ENCODE peak calls at places on chromosomes 16 and 17, in seven cellular contexts. W is K562, U is SK-N-SH, Z is HepG2, D is A549, B is endothelial cell of umbilical vein, M is WTC11. T is an unnamed sample.

GRCh38 chr17:78124836-78125137 is 3.8 kb downstream of the TMC6 start:
- DNase-seq in Z (no peak), U (no peak), B (no peak), M (no peak), D (no peak), W (no peak), T (no peak)

GRCh38 chr17:34840758-34841157 is 120.5 kb downstream of the CCT6B start:
- DNase-seq in Z (no peak), W (no peak), D (no peak), U (no peak), B (no peak), M (no peak), T (no peak)

GRCh38 chr17:7438050-7438614 is 1.2 kb upstream of the FGF11 start:
- DNase-seq in W (peak; percentile 59), B (peak; percentile 18), D (no peak), Z (no peak), U (no peak), M (peak; percentile 89), T (no peak)

GRCh38 chr17:36807496-36808180 is 129.6 kb upstream of the LHX1 start:
- DNase-seq in U (peak; percentile 23), Z (no peak), B (no peak), D (no peak), W (no peak), M (peak; percentile 47), T (no peak)

GRCh38 chr17:14745122-14745521 is 444.2 kb downstream of the HS3ST3B1 start:
- DNase-seq in U (no peak), D (no peak), M (no peak), W (no peak), Z (no peak), B (no peak), T (no peak)

GRCh38 chr16:10093564-10093963 is 88.7 kb downstream of the GRIN2A start:
- DNase-seq in U (no peak), M (no peak), Z (no peak), D (no peak), B (no peak), W (no peak), T (no peak)

GRCh38 chr17:77958716-77959215 is 263 bp downstream of the TNRC6C start:
- DNase-seq in Z (no peak), B (no peak), M (no peak), U (no peak), W (no peak), D (peak; percentile 33), T (no peak)

GRCh38 chr16:81513204-81514040 is 68.8 kb downstream of the CMIP start:
- DNase-seq in B (peak; percentile 84), U (no peak), M (peak; percentile 48), W (no peak), D (no peak), Z (peak; percentile 90), T (no peak)

GRCh38 chr17:21304091-21304490 is 19.6 kb downstream of the MAP2K3 start:
- DNase-seq in Z (no peak), W (no peak), B (peak; percentile 1), U (no peak), D (no peak), M (no peak), T (no peak)

GRCh38 chr16:11586856-11587642 is at the start of gene LITAF:
- DNase-seq in B (no peak), M (peak; percentile 59), U (peak; percentile 92), W (peak; percentile 75), Z (no peak), D (peak; percentile 67), T (no peak)

GRCh38 chr16:24309222-24309905 is 53.2 kb downstream of the CACNG3 start:
- DNase-seq in B (peak; percentile 78), W (peak; percentile 16), M (no peak), U (no peak), D (no peak), Z (peak; percentile 50), T (no peak)

GRCh38 chr16:15749985-15750384 is 99.9 kb downstream of the NDE1 start:
- DNase-seq in Z (no peak), W (no peak), U (no peak), M (no peak), B (no peak), D (no peak), T (no peak)

GRCh38 chr16:15747937-15748336 is 97.9 kb downstream of the NDE1 start:
- DNase-seq in Z (no peak), M (no peak), U (no peak), B (no peak), W (no peak), D (no peak), T (no peak)

GRCh38 chr16:15751940-15752339 is 101.9 kb downstream of the NDE1 start:
- DNase-seq in W (no peak), Z (no peak), D (no peak), M (no peak), U (no peak), B (no peak), T (no peak)

GRCh38 chr16:15748654-15749053 is 98.6 kb downstream of the NDE1 start:
- DNase-seq in U (no peak), M (no peak), D (no peak), Z (no peak), W (no peak), B (no peak), T (no peak)

GRCh38 chr16:15749371-15749770 is 99.3 kb downstream of the NDE1 start:
- DNase-seq in B (no peak), Z (no peak), U (no peak), M (no peak), W (no peak), D (no peak), T (no peak)
- TF ChIP-seq MAX in B (no peak), Z (no peak), U (no peak), M (no peak), W (no peak), D (no peak), T (no peak)

DNA sequence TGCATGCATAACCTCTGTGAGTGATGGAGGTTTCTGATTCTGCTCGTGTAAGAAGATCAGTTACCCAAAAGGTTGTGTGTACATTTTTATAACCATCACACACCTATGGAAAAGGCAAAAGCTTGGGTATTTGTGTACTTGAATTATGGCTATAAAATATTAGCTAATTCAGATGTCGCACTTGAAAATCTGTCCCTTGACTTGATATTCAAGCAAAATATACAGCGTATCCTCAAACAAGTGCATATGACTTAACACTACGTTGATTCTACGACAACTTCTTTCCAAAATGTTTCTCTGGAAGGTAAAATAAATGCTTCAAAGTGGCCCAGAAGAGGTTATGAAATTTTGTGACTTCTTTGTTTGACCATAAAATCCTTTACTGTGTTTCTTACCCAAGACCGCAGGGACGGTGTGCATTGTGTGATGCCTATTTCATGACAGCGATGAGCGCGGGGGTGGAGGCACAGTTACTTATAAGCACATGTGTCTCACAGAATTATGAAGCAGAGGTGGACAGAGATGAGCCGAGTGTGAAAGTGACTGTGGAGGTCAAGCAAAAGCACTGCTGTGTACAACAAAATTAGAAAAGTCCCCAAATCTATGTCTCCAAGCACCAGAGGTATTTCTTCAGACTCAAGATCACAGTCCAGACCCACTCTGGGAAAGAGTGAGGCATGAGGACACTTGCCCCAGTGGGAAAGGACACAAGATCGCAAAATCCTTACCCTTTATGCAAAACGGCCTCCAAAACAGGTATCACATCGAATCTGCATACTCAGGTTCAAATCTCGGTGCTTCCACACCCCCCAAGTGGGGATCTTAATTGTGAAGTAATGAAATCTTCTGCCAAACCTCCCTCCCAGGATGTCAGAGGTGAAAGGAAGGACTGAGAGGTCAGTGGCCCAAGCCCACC is 4.1 kb upstream of the HOXB9 start:
- DNase-seq in D (no peak), B (no peak), Z (no peak), M (no peak), W (no peak), U (no peak), T (no peak)
- TF ChIP-seq MAX in D (no peak), B (no peak), Z (no peak), M (no peak), W (peak; percentile 43), U (no peak), T (no peak)

GRCh38 chr17:67438669-67439068 is 61.6 kb downstream of the PITPNC1 start:
- DNase-seq in W (no peak), U (peak; percentile 72), B (no peak), D (no peak), Z (no peak), M (no peak), T (no peak)

GRCh38 chr17:67433248-67433924 is 56.3 kb downstream of the PITPNC1 start:
- DNase-seq in U (no peak), M (no peak), D (no peak), Z (no peak), B (no peak), W (no peak), T (no peak)

GRCh38 chr17:67434061-67434525 is 57.0 kb downstream of the PITPNC1 start:
- DNase-seq in D (no peak), W (no peak), M (no peak), Z (no peak), U (no peak), B (no peak), T (no peak)

GRCh38 chr17:67431210-67432015 is 54.3 kb downstream of the PITPNC1 start:
- DNase-seq in Z (no peak), W (peak; percentile 12), D (peak; percentile 45), M (no peak), U (no peak), B (peak; percentile 47), T (no peak)

GRCh38 chr17:67435122-67435521 is 58.0 kb downstream of the PITPNC1 start:
- DNase-seq in Z (peak; percentile 10), M (no peak), U (no peak), W (no peak), B (no peak), D (no peak), T (no peak)
- TF ChIP-seq MAX in Z (no peak), M (no peak), U (no peak), W (no peak), B (no peak), D (no peak), T (no peak)

GRCh38 chr17:43574348-43574747 is 28.2 kb upstream of the ETV4 start:
- DNase-seq in U (no peak), D (no peak), Z (no peak), M (no peak), B (no peak), W (no peak), T (no peak)

GRCh38 chr17:43578352-43578698 is 32.2 kb upstream of the ETV4 start:
- DNase-seq in Z (no peak), W (no peak), M (no peak), D (no peak), B (no peak), U (no peak), T (no peak)

GRCh38 chr17:43574896-43575525 is 28.9 kb upstream of the ETV4 start:
- DNase-seq in B (no peak), U (no peak), D (no peak), M (no peak), W (no peak), Z (no peak), T (no peak)

GRCh38 chr17:43578699-43579569 is 32.8 kb upstream of the ETV4 start:
- DNase-seq in U (peak; percentile 48), D (no peak), Z (peak; percentile 46), M (peak; percentile 40), B (peak; percentile 85), W (no peak), T (peak; percentile 74)

GRCh38 chr17:43576563-43577229 is 30.6 kb upstream of the ETV4 start:
- DNase-seq in D (peak; percentile 76), W (peak; percentile 92), M (peak; percentile 85), U (peak; percentile 83), B (peak; percentile 81), Z (peak; percentile 88), T (peak; percentile 49)
- TF ChIP-seq MAX in D (no peak), W (no peak), M (no peak), U (no peak), B (no peak), Z (no peak), T (no peak)